ENCODE peak calls at places on chromosome 13, in eight cellular contexts. Q, Z, W, R, G, L, C and X are unnamed samples.

GRCh38 chr13:79682164-79682563 is 201.2 kb downstream of the NDFIP2 start:
- DNase-seq in Q (no peak), Z (no peak), W (no peak), R (no peak), G (no peak), L (no peak), C (no peak), X (no peak)

GRCh38 chr13:40186041-40186440 is 480.4 kb downstream of the FOXO1 start:
- DNase-seq in Q (no peak), Z (no peak), W (no peak), R (no peak), G (no peak), L (no peak), C (no peak), X (no peak)

GRCh38 chr13:58452123-58452623 is 820.6 kb downstream of the PCDH17 start:
- DNase-seq in Q (no peak), Z (peak), W (no peak), R (no peak), G (no peak), L (no peak), C (no peak), X (peak)

GRCh38 chr13:50629497-50629896 is 214.0 kb downstream of the DLEU7 start:
- DNase-seq in Q (no peak), Z (no peak), W (no peak), R (no peak), G (no peak), L (no peak), C (no peak), X (no peak)

GRCh38 chr13:70964124-70964523 is 855.9 kb upstream of the KLHL1 start:
- DNase-seq in Q (peak), Z (no peak), W (peak), R (no peak), G (no peak), L (no peak), C (no peak), X (no peak)

GRCh38 chr13:109712187-109712601 is 74.2 kb downstream of the IRS2 start:
- DNase-seq in Q (peak), Z (no peak), W (no peak), R (no peak), G (no peak), L (no peak), C (no peak), X (no peak)

GRCh38 chr13:52804202-52804641 is 44.2 kb downstream of the PCDH8 start:
- DNase-seq in Q (no peak), Z (no peak), W (no peak), R (peak), G (no peak), L (no peak), C (no peak), X (no peak)

GRCh38 chr13:109790071-109790470 is 3.7 kb upstream of the IRS2 start:
- DNase-seq in Q (no peak), Z (no peak), W (no peak), R (no peak), G (no peak), L (no peak), C (peak), X (no peak)

GRCh38 chr13:43755844-43756243 is 30.9 kb downstream of the ENOX1 start:
- DNase-seq in Q (no peak), Z (no peak), W (no peak), R (no peak), G (no peak), L (no peak), C (no peak), X (no peak)

GRCh38 chr13:25708268-25708667 is 336.5 kb downstream of the ATP8A2 start:
- DNase-seq in Q (no peak), Z (no peak), W (no peak), R (no peak), G (no peak), L (no peak), C (no peak), X (no peak)

GRCh38 chr13:41060723-41061074 is 610 bp upstream of the WBP4 start:
- DNase-seq in Q (peak), Z (peak), W (peak), R (peak), G (peak), L (peak), C (peak), X (peak)

GRCh38 chr13:46164661-46165060 is 17.3 kb downstream of the LCP1 start:
- DNase-seq in Q (no peak), Z (no peak), W (no peak), R (no peak), G (no peak), L (no peak), C (no peak), X (no peak)

GRCh38 chr13:91498298-91498697 is 99.9 kb downstream of the GPC5 start:
- DNase-seq in Q (no peak), Z (no peak), W (no peak), R (no peak), G (no peak), L (no peak), C (no peak), X (no peak)

GRCh38 chr13:93867481-93867880 is 612.0 kb downstream of the DCT start:
- DNase-seq in Q (no peak), Z (no peak), W (no peak), R (no peak), G (no peak), L (no peak), C (peak), X (no peak)

GRCh38 chr13:32761472-32761871 is 175.2 kb downstream of the PDS5B start:
- DNase-seq in Q (no peak), Z (no peak), W (no peak), R (no peak), G (no peak), L (no peak), C (no peak), X (no peak)

GRCh38 chr13:77460195-77460594 is 75.3 kb upstream of the SCEL start:
- DNase-seq in Q (no peak), Z (no peak), W (peak), R (no peak), G (peak), L (no peak), C (no peak), X (no peak)

GRCh38 chr13:113558461-113558860 is 26.1 kb upstream of the TFDP1 start:
- DNase-seq in Q (no peak), Z (no peak), W (no peak), R (no peak), G (no peak), L (no peak), C (peak), X (no peak)

GRCh38 chr13:45339867-45340266 is 1.1 kb downstream of the TPT1 start:
- DNase-seq in Q (no peak), Z (no peak), W (no peak), R (no peak), G (no peak), L (no peak), C (peak), X (no peak)

GRCh38 chr13:113466321-113466836 is 13.1 kb upstream of the ADPRHL1 start:
- DNase-seq in Q (no peak), Z (no peak), W (no peak), R (no peak), G (no peak), L (no peak), C (no peak), X (no peak)

GRCh38 chr13:54162069-54162468 is 1133.5 kb downstream of the OLFM4 start:
- DNase-seq in Q (peak), Z (no peak), W (peak), R (no peak), G (no peak), L (no peak), C (no peak), X (peak)

GRCh38 chr13:72508392-72508791 is 219.0 kb downstream of the MZT1 start:
- DNase-seq in Q (no peak), Z (no peak), W (no peak), R (no peak), G (no peak), L (no peak), C (no peak), X (no peak)

GRCh38 chr13:98978280-98978679 is 416 bp upstream of the DOCK9 start:
- DNase-seq in Q (no peak), Z (no peak), W (peak), R (no peak), G (no peak), L (peak), C (peak), X (no peak)

GRCh38 chr13:50224534-50224933 is 209.3 kb downstream of the KCNRG start:
- DNase-seq in Q (no peak), Z (no peak), W (peak), R (no peak), G (no peak), L (no peak), C (peak), X (no peak)

GRCh38 chr13:60267498-60268202 is 103.9 kb upstream of the DIAPH3 start:
- DNase-seq in Q (peak), Z (peak), W (no peak), R (no peak), G (peak), L (no peak), C (peak), X (peak)

GRCh38 chr13:50410921-50411712 is 395.9 kb downstream of the KCNRG start:
- DNase-seq in Q (no peak), Z (peak), W (peak), R (no peak), G (no peak), L (peak), C (peak), X (no peak)

GRCh38 chr13:37070145-37070695 is 10.7 kb upstream of the SUPT20H start:
- DNase-seq in Q (no peak), Z (no peak), W (no peak), R (peak), G (no peak), L (no peak), C (no peak), X (no peak)

GRCh38 chr13:50915562-50915961 is 6.0 kb downstream of the RNASEH2B start:
- DNase-seq in Q (peak), Z (no peak), W (no peak), R (no peak), G (peak), L (no peak), C (no peak), X (peak)

GRCh38 chr13:111513766-111514611 is 193.5 kb downstream of the TEX29 start:
- DNase-seq in Q (no peak), Z (no peak), W (no peak), R (no peak), G (no peak), L (no peak), C (no peak), X (no peak)

GRCh38 chr13:108728370-108728769 is 99.0 kb downstream of the MYO16 start:
- DNase-seq in Q (peak), Z (no peak), W (peak), R (no peak), G (peak), L (peak), C (no peak), X (peak)

GRCh38 chr13:102878491-102878890 is 32.7 kb downstream of the ERCC5 start:
- DNase-seq in Q (peak), Z (no peak), W (no peak), R (no peak), G (no peak), L (no peak), C (peak), X (peak)

GRCh38 chr13:43878897-43879322 is 630 bp downstream of the CCDC122 start:
- DNase-seq in Q (peak), Z (peak), W (peak), R (no peak), G (peak), L (no peak), C (peak), X (peak)

GRCh38 chr13:28716511-28716910 is 2.3 kb downstream of the SLC46A3 start:
- DNase-seq in Q (no peak), Z (peak), W (peak), R (no peak), G (no peak), L (peak), C (peak), X (no peak)
- TF ChIP-seq EZH2phosphoT487 in Q (no peak), Z (no peak), W (no peak), R (no peak), G (no peak), L (no peak), C (no peak), X (no peak)

DNA sequence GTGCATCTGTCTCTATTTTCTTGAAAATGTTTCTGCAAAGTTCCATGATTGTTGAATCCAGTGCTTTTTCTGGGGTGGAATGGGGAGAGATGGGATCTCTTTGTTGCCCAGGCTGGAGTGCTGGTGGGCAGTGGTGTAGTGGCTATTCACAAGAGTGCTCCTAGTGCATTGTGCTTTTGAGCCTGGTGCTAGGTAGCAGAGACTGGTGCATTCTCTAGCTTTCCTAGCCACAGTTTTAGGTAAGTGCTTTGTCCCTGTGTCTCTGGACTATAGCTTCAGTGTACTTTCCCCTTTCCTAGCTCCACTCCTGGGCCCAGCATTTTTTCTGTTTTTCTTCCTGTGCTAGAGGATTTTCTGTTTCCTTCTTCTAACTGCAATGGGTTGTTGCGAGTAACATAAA is 825.6 kb downstream of the SLITRK6 start:
- DNase-seq in Q (peak), Z (no peak), W (no peak), R (no peak), G (peak), L (no peak), C (no peak), X (no peak)
- H3K4me2 ChIP-seq in Q (no peak), Z (no peak), W (no peak), R (no peak), G (peak), L (no peak), C (no peak), X (no peak)

DNA sequence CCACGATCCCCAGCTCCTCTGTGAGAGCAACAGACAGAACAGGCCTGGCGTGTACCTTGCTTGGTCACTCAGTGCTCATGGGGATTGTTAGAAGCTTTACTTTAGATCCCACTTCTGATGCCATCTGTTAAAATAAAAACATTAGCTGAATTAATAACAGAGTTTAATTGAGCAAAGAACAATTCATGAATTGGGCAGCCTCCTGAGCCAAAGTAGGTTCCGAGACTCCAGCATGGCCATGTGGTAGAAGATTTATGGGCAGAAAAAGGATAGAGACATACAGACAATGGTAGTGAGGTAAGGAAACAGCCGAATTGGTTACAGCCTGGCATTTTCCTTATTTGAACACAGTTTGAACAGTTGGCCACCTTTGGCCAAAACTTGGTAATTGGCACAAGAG is 223.9 kb upstream of the TRPC4 start:
- DNase-seq in Q (no peak), Z (no peak), W (no peak), R (no peak), G (no peak), L (no peak), C (no peak), X (no peak)
- TF ChIP-seq EZH2phosphoT487 in Q (no peak), Z (no peak), W (no peak), R (no peak), G (no peak), L (no peak), C (no peak), X (no peak)

DNA sequence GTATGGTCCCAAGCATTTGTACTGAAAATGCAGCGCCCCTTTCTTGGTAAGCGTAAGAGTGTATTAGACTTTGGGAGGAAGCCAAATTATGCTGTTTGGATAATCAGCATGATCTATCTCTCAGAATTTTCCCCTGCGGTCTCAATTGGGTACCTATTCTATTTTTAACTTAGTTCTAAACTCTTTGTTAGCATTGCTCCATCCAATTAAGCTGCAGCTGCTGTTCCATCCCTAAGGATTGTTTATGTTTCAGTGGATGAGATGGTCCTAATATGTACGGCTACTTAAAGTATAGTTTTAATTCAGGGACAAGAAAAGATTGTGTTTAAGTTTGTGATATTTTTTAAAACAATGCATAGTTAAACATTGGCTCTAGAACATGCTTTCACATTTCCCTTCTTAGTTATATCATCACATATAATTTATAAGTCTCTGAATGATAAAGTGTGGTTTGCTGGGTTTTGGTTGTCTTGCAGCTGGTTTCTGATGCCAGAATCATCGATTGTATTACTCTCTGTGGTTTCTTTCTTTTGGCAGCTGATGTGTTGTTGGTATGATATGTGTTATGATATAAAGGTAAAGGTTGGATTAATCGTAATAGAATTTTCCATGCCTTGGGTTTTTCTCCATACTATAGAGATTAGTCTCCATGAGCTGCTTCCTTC is 15.1 kb downstream of the POLR1D start:
- DNase-seq in Q (no peak), Z (no peak), W (no peak), R (no peak), G (no peak), L (no peak), C (no peak), X (no peak)
- H3K4me2 ChIP-seq in Q (no peak), Z (no peak), W (no peak), R (peak), G (no peak), L (no peak), C (no peak), X (no peak)

DNA sequence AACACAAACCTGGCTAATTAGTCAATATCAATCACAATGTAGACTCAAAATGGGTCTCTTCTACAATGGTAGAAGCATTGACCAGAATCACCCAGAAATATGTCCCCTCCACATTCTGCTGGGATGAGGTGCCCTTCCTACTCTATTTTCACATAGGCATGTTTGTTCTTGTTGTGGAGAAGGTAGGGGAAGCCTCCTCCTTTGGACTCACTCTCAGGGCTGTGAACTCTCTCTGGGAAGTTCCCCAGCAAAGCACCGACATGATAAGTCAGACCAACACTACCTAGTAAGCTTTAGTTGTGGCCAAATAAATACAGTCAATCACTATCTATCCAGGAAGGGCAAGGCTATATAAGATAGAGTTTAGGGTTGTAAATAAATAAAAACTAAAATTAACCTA is 194.5 kb upstream of the UBL3 start:
- DNase-seq in Q (no peak), Z (no peak), W (no peak), R (no peak), G (no peak), L (no peak), C (no peak), X (no peak)
- TF ChIP-seq EZH2phosphoT487 in Q (no peak), Z (no peak), W (no peak), R (no peak), G (no peak), L (no peak), C (no peak), X (no peak)

DNA sequence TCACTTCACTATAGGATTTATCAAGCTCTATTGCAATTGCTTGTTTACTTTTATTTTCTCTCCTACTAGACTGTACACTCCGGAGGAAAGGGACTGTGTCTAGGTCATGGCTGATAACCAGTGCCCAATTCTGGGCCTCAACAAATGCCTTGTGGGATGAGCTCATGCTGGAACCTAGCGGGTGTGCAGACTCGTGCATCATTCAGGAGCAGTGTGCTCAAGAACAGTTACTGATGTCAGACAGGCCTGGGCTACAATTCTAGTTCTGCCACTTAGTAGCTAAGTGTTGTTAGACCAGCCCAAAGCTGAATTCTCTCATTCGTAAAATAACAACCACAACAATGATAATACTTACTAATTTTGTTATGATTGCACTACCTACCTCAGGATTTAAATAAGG is 95.4 kb downstream of the CYSLTR2 start:
- DNase-seq in Q (no peak), Z (peak), W (peak), R (no peak), G (no peak), L (no peak), C (peak), X (no peak)
- H3K4me2 ChIP-seq in Q (no peak), Z (no peak), W (peak), R (peak), G (no peak), L (peak), C (peak), X (no peak)

DNA sequence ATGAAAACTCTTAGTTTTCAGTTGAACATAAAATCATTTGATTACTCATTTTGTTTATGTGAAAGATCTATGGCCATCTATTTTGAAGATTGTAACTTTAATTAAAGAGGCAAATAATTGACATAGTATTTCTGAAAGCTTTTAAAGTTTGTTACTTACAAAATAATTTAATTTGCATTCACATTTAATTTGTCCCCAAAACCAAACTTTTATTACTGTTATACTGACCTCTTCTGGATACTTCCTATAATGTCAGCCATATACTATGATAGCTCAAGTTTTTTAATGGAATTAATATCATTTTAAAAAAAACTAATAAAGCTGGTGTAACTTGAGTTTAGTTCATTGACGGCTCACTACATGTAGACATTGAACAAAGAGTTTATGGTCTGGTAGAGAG is 4.9 kb upstream of the SGCG start:
- DNase-seq in Q (no peak), Z (no peak), W (peak), R (no peak), G (no peak), L (peak), C (peak), X (peak)
- TF ChIP-seq EZH2phosphoT487 in Q (no peak), Z (no peak), W (no peak), R (no peak), G (no peak), L (no peak), C (no peak), X (no peak)